ENCODE peak calls at places on chromosome 4, in five cellular contexts. E, C, K, H and V are unnamed samples.
A peak's percentile ranks its signal among the peaks of the same experiment; 100 is the strongest.

GRCh38 chr4:22508376-22508775 is 7.5 kb downstream of the ADGRA3 start:
- DNase-seq in C (no peak), H (no peak), K (no peak), E (no peak), V (no peak)

GRCh38 chr4:2172161-2172560 is 69.8 kb downstream of the HAUS3 start:
- DNase-seq in E (no peak), K (no peak), H (no peak), C (no peak), V (no peak)

GRCh38 chr4:141002323-141002805 is 130.9 kb downstream of the RNF150 start:
- DNase-seq in H (no peak), E (no peak), C (no peak), K (no peak), V (no peak)

GRCh38 chr4:104693601-104694201 is 199.0 kb upstream of the CXXC4 start:
- DNase-seq in H (no peak), C (peak; percentile 3), K (no peak), E (no peak), V (no peak)

GRCh38 chr4:1310031-1310795 is 20.5 kb downstream of the MAEA start:
- DNase-seq in K (no peak), E (no peak), H (peak; percentile 72), C (no peak), V (no peak)

GRCh38 chr4:76821661-76822060 is 76.3 kb downstream of the SOWAHB start:
- DNase-seq in K (no peak), H (no peak), E (no peak), C (no peak), V (peak; percentile 36)

GRCh38 chr4:125323547-125324100 is 8.9 kb downstream of the FAT4 start:
- DNase-seq in E (no peak), H (no peak), C (peak; percentile 50), K (no peak), V (peak; percentile 63)

GRCh38 chr4:74318270-74318669 is 10.0 kb downstream of the EPGN start:
- DNase-seq in E (no peak), C (no peak), H (no peak), K (no peak), V (no peak)

GRCh38 chr4:172900880-172901279 is 267.7 kb upstream of the GALNT7 start:
- DNase-seq in H (no peak), K (no peak), E (no peak), C (no peak), V (no peak)

GRCh38 chr4:140326395-140326993 is 47.0 kb upstream of the SCOC start:
- DNase-seq in K (peak; percentile 34), H (no peak), C (peak; percentile 15), E (no peak), V (peak; percentile 47)

GRCh38 chr4:153950100-153950979 is 161.5 kb upstream of the SFRP2 start:
- DNase-seq in E (no peak), H (no peak), K (no peak), C (no peak), V (no peak)

GRCh38 chr4:145815626-145816025 is 123.0 kb downstream of the ZNF827 start:
- DNase-seq in C (no peak), E (no peak), K (no peak), H (no peak), V (no peak)

GRCh38 chr4:32268949-32269348 is 1548.8 kb downstream of the PCDH7 start:
- DNase-seq in K (no peak), E (no peak), C (no peak), H (no peak), V (peak; percentile 1)

GRCh38 chr4:157128395-157128794 is 52.4 kb downstream of the GLRB start:
- DNase-seq in K (no peak), H (no peak), E (no peak), C (peak; percentile 35), V (peak; percentile 55)

GRCh38 chr4:143653031-143653430 is 47.4 kb downstream of the FREM3 start:
- DNase-seq in C (no peak), E (no peak), K (no peak), H (no peak), V (no peak)